ENCODE peak calls at places on chromosomes 6 and 20, in seven cellular contexts. I, C, H, P, M, V and N are unnamed samples. For H3K4me1, the result is how much of the 10 kb centered on the place peaks cover.

GRCh38 chr6:9112548-9112947 is 677.2 kb upstream of the SLC35B3 start:
- DNase-seq in I (no peak), C (no peak), H (no peak), P (no peak), M (peak), V (no peak), N (no peak)

GRCh38 chr6:145583753-145584152 is 151.6 kb downstream of the EPM2A start:
- DNase-seq in I (no peak), C (no peak), H (no peak), P (no peak), M (no peak), V (no peak), N (no peak)

GRCh38 chr6:118387921-118388701 is 160.0 kb upstream of the PLN start:
- DNase-seq in I (peak), C (no peak), H (no peak), P (peak), M (no peak), V (no peak), N (no peak)

GRCh38 chr6:154319231-154319858 is 37.3 kb downstream of the IPCEF1 start:
- DNase-seq in I (peak), C (no peak), H (no peak), P (peak), M (no peak), V (no peak), N (no peak)

GRCh38 chr6:89992818-89993217 is 98.5 kb downstream of the GJA10 start:
- DNase-seq in I (no peak), C (no peak), H (no peak), P (no peak), M (no peak), V (no peak), N (no peak)

GRCh38 chr6:122652431-122652830 is 42.2 kb downstream of the PKIB start:
- DNase-seq in I (peak), C (no peak), H (no peak), P (peak), M (no peak), V (no peak), N (peak)

GRCh38 chr6:37650071-37650481 is 47.6 kb downstream of the MDGA1 start:
- DNase-seq in I (no peak), C (peak), H (peak), P (no peak), M (peak), V (peak), N (no peak)

GRCh38 chr6:113018351-113019151 is 671.4 kb downstream of the RFPL4B start:
- DNase-seq in I (peak), C (no peak), H (no peak), P (peak), M (no peak), V (no peak), N (peak)

GRCh38 chr20:916825-917224 is 691 bp upstream of the ANGPT4 start:
- DNase-seq in I (no peak), C (peak), H (peak), P (no peak), M (no peak), V (no peak), N (no peak)

GRCh38 chr6:158707120-158707519 is 57.3 kb downstream of the SYTL3 start:
- DNase-seq in I (peak), C (peak), H (peak), P (peak), M (no peak), V (no peak), N (peak)

GRCh38 chr6:3350252-3350826 is 91.6 kb downstream of the PSMG4 start:
- DNase-seq in I (no peak), C (no peak), H (no peak), P (no peak), M (no peak), V (no peak), N (no peak)

GRCh38 chr6:34459899-34460593 is 5.8 kb upstream of the PACSIN1 start:
- DNase-seq in I (peak), C (peak), H (peak), P (peak), M (no peak), V (peak), N (peak)

GRCh38 chr20:47036091-47036880 is 141.6 kb downstream of the EYA2 start:
- DNase-seq in I (no peak), C (no peak), H (no peak), P (no peak), M (no peak), V (no peak), N (no peak)

GRCh38 chr6:73768630-73769029 is 72.6 kb downstream of the CD109 start:
- DNase-seq in I (no peak), C (no peak), H (no peak), P (no peak), M (no peak), V (no peak), N (no peak)

GRCh38 chr6:14792118-14792955 is 453.5 kb upstream of the JARID2 start:
- DNase-seq in I (no peak), C (no peak), H (no peak), P (no peak), M (no peak), V (no peak), N (peak)

GRCh38 chr6:126110494-126111270 is 124.3 kb downstream of the TRMT11 start:
- DNase-seq in I (no peak), C (peak), H (no peak), P (no peak), M (no peak), V (no peak), N (no peak)

GRCh38 chr6:164164921-164165320 is 750.4 kb downstream of the QKI start:
- DNase-seq in I (no peak), C (peak), H (no peak), P (no peak), M (no peak), V (no peak), N (peak)

GRCh38 chr20:8246153-8246552 is 114.1 kb downstream of the PLCB1 start:
- DNase-seq in I (no peak), C (peak), H (no peak), P (no peak), M (no peak), V (no peak), N (peak)

GRCh38 chr20:18628330-18628941 is 40.6 kb downstream of the DTD1 start:
- DNase-seq in I (no peak), C (peak), H (peak), P (no peak), M (no peak), V (peak), N (peak)

GRCh38 chr6:113995632-113996031 is 24.7 kb upstream of the HDAC2 start:
- DNase-seq in I (peak), C (peak), H (peak), P (peak), M (no peak), V (peak), N (peak)

GRCh38 chr6:140203611-140204553 is 829.4 kb upstream of the CITED2 start:
- DNase-seq in I (peak), C (no peak), H (no peak), P (peak), M (no peak), V (no peak), N (no peak)

GRCh38 chr6:170076466-170077165 is 214.3 kb downstream of the DLL1 start:
- DNase-seq in I (no peak), C (no peak), H (peak), P (no peak), M (no peak), V (peak), N (no peak)

GRCh38 chr6:29953001-29953436 is 10.7 kb downstream of the HLA-A start:
- DNase-seq in I (peak), C (no peak), H (no peak), P (peak), M (no peak), V (no peak), N (peak)

GRCh38 chr6:2839195-2839981 is 2.3 kb downstream of the SERPINB1 start:
- DNase-seq in I (peak), C (no peak), H (no peak), P (peak), M (no peak), V (no peak), N (peak)

GRCh38 chr6:158653577-158654354 is 3.9 kb downstream of the SYTL3 start:
- DNase-seq in I (peak), C (no peak), H (no peak), P (peak), M (no peak), V (no peak), N (no peak)

GRCh38 chr20:4022386-4023350 is 7.3 kb upstream of the RNF24 start:
- DNase-seq in I (no peak), C (peak), H (peak), P (no peak), M (no peak), V (no peak), N (no peak)

GRCh38 chr20:16760431-16761304 is 12.5 kb downstream of the OTOR start:
- DNase-seq in I (no peak), C (peak), H (no peak), P (peak), M (no peak), V (no peak), N (peak)

GRCh38 chr6:1396952-1397868 is 7.8 kb downstream of the FOXF2 start:
- DNase-seq in I (peak), C (peak), H (peak), P (peak), M (peak), V (peak), N (peak)

GRCh38 chr20:62704341-62704948 is 4.2 kb upstream of the NTSR1 start:
- DNase-seq in I (peak), C (no peak), H (no peak), P (peak), M (no peak), V (no peak), N (no peak)

GRCh38 chr6:43383021-43383667 is 13.7 kb upstream of the ZNF318 start:
- DNase-seq in I (peak), C (no peak), H (no peak), P (no peak), M (no peak), V (no peak), N (no peak)

GRCh38 chr6:105675715-105676397 is 273.0 kb upstream of the PREP start:
- DNase-seq in I (peak), C (no peak), H (no peak), P (peak), M (no peak), V (no peak), N (no peak)

GRCh38 chr6:52681416-52681815 is 10.5 kb downstream of the TMEM14A start:
- DNase-seq in I (no peak), C (no peak), H (no peak), P (no peak), M (no peak), V (no peak), N (no peak)

GRCh38 chr20:61049684-61050083 is 202.4 kb upstream of the CDH4 start:
- DNase-seq in I (no peak), C (no peak), H (no peak), P (no peak), M (no peak), V (no peak), N (no peak)

GRCh38 chr20:10551732-10552724 is 116.9 kb downstream of the SLX4IP start:
- DNase-seq in I (no peak), C (peak), H (peak), P (peak), M (peak), V (no peak), N (no peak)

GRCh38 chr6:63740709-63741108 is 105.1 kb downstream of the PHF3 start:
- DNase-seq in I (peak), C (no peak), H (no peak), P (peak), M (no peak), V (no peak), N (no peak)

GRCh38 chr20:18276821-18277220 is 11.5 kb upstream of the ZNF133 start:
- DNase-seq in I (peak), C (peak), H (peak), P (peak), M (peak), V (peak), N (peak)

GRCh38 chr6:82205793-82206425 is 41.6 kb downstream of the IBTK start:
- DNase-seq in I (peak), C (peak), H (no peak), P (peak), M (no peak), V (no peak), N (no peak)
- H3K18ac ChIP-seq in I (no peak), C (no peak), H (no peak), P (no peak), M (no peak), V (no peak), N (no peak)

DNA sequence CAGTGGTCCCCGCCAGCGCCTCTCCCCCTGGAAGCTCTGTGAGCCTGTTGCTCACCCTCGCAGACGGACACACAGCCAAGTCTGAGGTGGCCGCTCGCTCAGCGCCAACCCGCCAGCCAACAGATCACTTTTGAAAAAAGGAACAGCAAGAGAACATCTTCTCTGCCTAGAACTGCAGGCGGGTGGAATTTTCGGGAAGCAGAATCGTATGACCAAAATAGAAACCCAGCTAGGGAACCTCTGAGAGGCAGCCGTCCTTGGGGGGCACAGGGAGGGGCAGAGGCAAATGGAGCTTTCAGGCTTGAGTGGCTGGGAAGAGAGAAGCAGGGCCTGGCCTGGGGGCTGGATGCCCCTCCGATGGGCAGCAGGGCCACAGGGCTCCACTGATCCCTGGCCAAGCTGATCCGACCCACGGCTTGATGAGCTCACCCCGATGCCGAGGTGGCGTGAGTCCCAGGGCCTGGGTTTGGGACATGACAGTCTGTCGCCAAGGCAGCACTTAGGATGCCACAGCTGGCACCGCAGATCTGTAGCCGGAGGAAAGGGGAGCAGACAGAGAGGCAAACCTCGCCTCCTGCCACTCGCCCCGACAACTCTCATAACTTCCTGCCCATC is 9.8 kb downstream of the NFATC2 start:
- DNase-seq in I (peak), C (no peak), H (no peak), P (no peak), M (no peak), V (no peak), N (no peak)
- H3K4me1 ChIP-seq in I (under half), C (under half), H (under half), P (under half), M (under half), V (under half), N (under half)

DNA sequence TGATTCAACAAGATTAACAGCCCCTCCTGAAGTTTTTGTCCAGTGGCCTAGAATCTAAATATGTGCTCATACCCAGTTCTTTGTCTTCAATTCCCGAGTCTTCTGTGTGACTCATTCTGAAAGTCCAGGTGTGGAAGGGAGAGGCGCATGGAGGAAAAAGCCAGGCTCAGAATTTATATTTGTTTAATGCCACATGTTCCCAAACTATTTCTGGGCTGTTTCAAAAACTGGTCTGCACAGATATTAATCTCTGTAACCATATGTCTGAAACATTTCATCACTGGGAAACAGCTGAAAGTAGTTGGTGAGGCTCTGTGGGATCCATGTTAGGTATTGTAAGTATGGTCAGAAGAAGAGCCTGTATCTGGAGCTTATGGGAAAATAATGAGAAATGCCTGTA is 266.0 kb downstream of the PAX1 start:
- DNase-seq in I (no peak), C (no peak), H (no peak), P (no peak), M (no peak), V (no peak), N (no peak)
- H3K18ac ChIP-seq in I (no peak), C (no peak), H (no peak), P (no peak), M (no peak), V (no peak), N (no peak)

GRCh38 chr6:108630050-108630714 is 69.5 kb downstream of the FOXO3 start:
- DNase-seq in I (peak), C (peak), H (no peak), P (no peak), M (no peak), V (no peak), N (peak)

GRCh38 chr6:108635505-108636226 is 74.9 kb downstream of the FOXO3 start:
- DNase-seq in I (no peak), C (no peak), H (no peak), P (peak), M (no peak), V (no peak), N (no peak)

GRCh38 chr6:108637963-108638362 is 77.2 kb downstream of the FOXO3 start:
- DNase-seq in I (no peak), C (no peak), H (no peak), P (no peak), M (no peak), V (no peak), N (no peak)

GRCh38 chr6:108632441-108632840 is 71.7 kb downstream of the FOXO3 start:
- DNase-seq in I (no peak), C (no peak), H (no peak), P (no peak), M (no peak), V (no peak), N (no peak)

DNA sequence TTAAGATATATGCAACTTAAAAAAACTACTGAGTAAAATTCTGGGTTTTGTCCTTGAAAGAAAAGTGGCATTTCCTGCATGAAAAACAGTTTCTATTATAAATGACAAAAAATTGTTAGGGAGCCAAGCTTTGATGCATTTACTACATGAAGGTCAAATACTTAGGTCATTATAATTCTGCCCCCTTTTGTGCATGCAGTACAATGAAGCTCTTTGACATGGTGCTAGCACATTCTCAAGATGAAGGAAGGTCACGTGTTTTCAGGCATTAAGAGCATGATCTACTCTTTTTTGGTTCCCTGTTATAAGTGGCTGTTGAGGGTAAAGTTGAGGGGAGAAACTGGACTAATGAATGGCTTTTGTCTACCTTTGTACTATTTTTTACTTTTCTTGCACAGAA is 72.7 kb downstream of the FOXO3 start:
- DNase-seq in I (no peak), C (no peak), H (no peak), P (no peak), M (no peak), V (no peak), N (no peak)
- H3K4me1 ChIP-seq in I (under half), C (under half), H (under half), P (under half), M (under half), V (under half), N (under half)

GRCh38 chr6:48123601-48124000 is 12.6 kb upstream of the PTCHD4 start:
- DNase-seq in I (no peak), C (no peak), H (no peak), P (no peak), M (no peak), V (no peak), N (no peak)
- H3K18ac ChIP-seq in I (no peak), C (no peak), H (no peak), P (no peak), M (no peak), V (no peak), N (no peak)

DNA sequence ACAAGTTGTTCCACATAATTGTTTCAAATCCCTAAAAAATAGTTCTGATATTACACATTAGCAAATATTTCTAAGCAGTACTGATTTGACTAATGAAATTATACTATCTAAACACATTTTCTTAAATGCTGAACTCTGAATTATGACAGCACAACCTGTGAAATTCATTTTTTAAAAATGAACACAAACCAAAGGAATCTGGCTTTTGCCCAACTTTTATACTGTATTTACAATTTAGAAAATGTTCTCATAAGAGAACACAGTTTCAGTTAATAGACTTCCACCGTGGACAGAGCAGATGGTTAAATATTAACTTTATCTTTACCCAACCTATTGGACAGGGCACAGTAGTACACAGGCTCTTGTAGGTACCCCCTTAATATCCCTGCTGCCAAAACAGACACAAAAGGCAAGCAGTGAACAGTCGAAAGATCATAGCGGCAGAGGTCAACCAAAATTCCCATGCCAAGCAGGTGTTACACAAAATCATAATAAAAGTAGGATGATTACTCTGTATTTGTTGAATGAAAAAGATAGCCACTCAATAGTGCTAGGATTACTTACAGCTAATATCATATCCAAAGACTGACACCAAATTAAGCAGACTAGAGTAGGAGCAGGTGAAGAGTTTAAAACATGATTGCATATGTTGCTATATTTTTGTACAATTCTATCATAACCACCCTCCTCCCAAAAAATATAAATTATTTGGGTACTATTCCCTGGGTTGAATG is 122.4 kb downstream of the RNGTT start:
- DNase-seq in I (peak), C (no peak), H (no peak), P (no peak), M (no peak), V (no peak), N (no peak)
- H3K4me1 ChIP-seq in I (under half), C (under half), H (under half), P (under half), M (under half), V (under half), N (under half)

DNA sequence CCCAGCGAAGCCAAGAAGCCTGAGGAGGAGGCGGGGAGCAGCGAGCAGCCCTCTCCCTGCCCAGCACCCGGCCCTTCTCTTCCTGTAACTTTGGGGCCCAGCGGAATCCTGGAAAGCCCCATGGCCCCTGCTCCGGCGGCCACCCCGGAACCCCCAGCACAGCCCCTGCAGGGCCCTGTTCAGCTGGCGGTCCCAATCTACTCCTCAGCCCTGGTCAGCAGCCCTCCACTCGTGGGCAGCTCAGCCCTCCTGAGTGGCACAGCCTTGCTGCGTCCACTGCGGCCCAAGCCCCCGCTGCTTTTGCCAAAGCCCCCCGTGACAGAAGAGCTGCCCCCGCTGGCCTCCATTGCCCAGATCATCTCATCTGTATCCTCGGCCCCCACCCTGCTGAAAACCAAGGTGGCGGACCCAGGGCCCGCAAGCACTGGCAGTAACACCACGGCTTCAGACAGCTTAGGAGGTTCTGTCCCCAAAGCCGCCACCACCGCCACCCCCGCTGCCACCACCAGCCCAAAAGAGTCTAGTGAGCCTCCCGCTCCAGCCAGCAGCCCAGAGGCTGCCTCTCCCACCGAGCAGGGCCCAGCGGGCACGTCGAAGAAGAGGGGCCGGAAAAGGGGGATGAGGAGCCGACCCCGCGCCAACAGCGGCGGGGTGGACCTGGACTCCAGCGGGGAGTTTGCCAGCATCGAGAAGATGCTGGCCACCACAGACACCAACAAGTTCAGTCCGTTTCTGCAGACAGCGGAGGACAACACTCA is 81.9 kb downstream of the SSR1 start:
- DNase-seq in I (no peak), C (no peak), H (no peak), P (no peak), M (no peak), V (no peak), N (no peak)
- H3K18ac ChIP-seq in I (no peak), C (no peak), H (no peak), P (no peak), M (peak), V (no peak), N (no peak)